ENCODE peak calls at places on chromosomes 4 and X, in ten cellular contexts. N, U, K, T, V, Z, J, Q, C and H are unnamed samples.

GRCh38 chrX:40471965-40472648 is 108.7 kb upstream of the ATP6AP2 start:
- DNase-seq in N (peak), U (peak), K (no peak), T (peak), V (peak), Z (peak), J (no peak), Q (peak), C (peak), H (no peak)

GRCh38 chrX:11105080-11105479 is 6.1 kb upstream of the HCCS start:
- DNase-seq in N (no peak), U (peak), K (no peak), T (no peak), V (no peak), Z (no peak), J (no peak), Q (no peak), C (no peak), H (no peak)

GRCh38 chr4:181998588-181998987 is 244.6 kb upstream of the TENM3 start:
- DNase-seq in N (no peak), U (peak), K (no peak), T (no peak), V (no peak), Z (no peak), J (no peak), Q (no peak), C (no peak), H (no peak)

GRCh38 chr4:147118523-147118922 is 172.9 kb upstream of the TTC29 start:
- DNase-seq in N (no peak), U (peak), K (no peak), T (no peak), V (no peak), Z (no peak), J (no peak), Q (no peak), C (no peak), H (no peak)

GRCh38 chr4:73740353-73740778 is at the start of gene CXCL8:
- DNase-seq in N (peak), U (peak), K (no peak), T (peak), V (peak), Z (no peak), J (no peak), Q (peak), C (no peak), H (peak)

GRCh38 chr4:7186081-7186480 is 6.3 kb upstream of the SORCS2 start:
- DNase-seq in N (peak), U (no peak), K (peak), T (peak), V (no peak), Z (no peak), J (no peak), Q (no peak), C (no peak), H (no peak)

GRCh38 chr4:175325230-175325629 is 407.1 kb downstream of the ADAM29 start:
- DNase-seq in N (no peak), U (no peak), K (no peak), T (no peak), V (no peak), Z (no peak), J (no peak), Q (no peak), C (no peak), H (no peak)

GRCh38 chr4:97106161-97106560 is 1037.1 kb downstream of the STPG2 start:
- DNase-seq in N (no peak), U (no peak), K (no peak), T (no peak), V (no peak), Z (no peak), J (no peak), Q (no peak), C (no peak), H (no peak)

GRCh38 chr4:148437439-148437838 is 4.8 kb downstream of the NR3C2 start:
- DNase-seq in N (no peak), U (no peak), K (no peak), T (no peak), V (no peak), Z (no peak), J (no peak), Q (no peak), C (no peak), H (no peak)

GRCh38 chr4:78653655-78654054 is 102.1 kb downstream of the ANXA3 start:
- DNase-seq in N (peak), U (no peak), K (no peak), T (peak), V (no peak), Z (no peak), J (no peak), Q (no peak), C (no peak), H (no peak)

GRCh38 chr4:54659213-54660144 is 1.7 kb downstream of the KIT start:
- DNase-seq in N (peak), U (peak), K (no peak), T (no peak), V (no peak), Z (no peak), J (no peak), Q (no peak), C (no peak), H (no peak)

GRCh38 chrX:72110051-72110926 is 21.4 kb downstream of the RTL5 start:
- DNase-seq in N (no peak), U (peak), K (no peak), T (no peak), V (no peak), Z (no peak), J (no peak), Q (no peak), C (no peak), H (no peak)

GRCh38 chr4:16116493-16116990 is 32.7 kb upstream of the PROM1 start:
- DNase-seq in N (no peak), U (no peak), K (no peak), T (peak), V (peak), Z (no peak), J (no peak), Q (no peak), C (no peak), H (no peak)

GRCh38 chrX:3143043-3143799 is 102.0 kb downstream of the ARSF start:
- DNase-seq in N (no peak), U (peak), K (no peak), T (peak), V (no peak), Z (no peak), J (no peak), Q (no peak), C (no peak), H (no peak)

GRCh38 chrX:71909956-71910355 is 689 bp upstream of the NHSL2 start:
- DNase-seq in N (peak), U (no peak), K (no peak), T (no peak), V (no peak), Z (no peak), J (no peak), Q (no peak), C (peak), H (no peak)

GRCh38 chrX:44542567-44543325 is at the start of gene FUNDC1:
- DNase-seq in N (peak), U (peak), K (peak), T (peak), V (peak), Z (peak), J (peak), Q (peak), C (peak), H (peak)

GRCh38 chrX:10922158-10922557 is 189.0 kb upstream of the HCCS start:
- DNase-seq in N (peak), U (peak), K (no peak), T (peak), V (no peak), Z (no peak), J (no peak), Q (no peak), C (no peak), H (no peak)

GRCh38 chrX:2315434-2315833 is 185.3 kb downstream of the DHRSX start:
- DNase-seq in N (no peak), U (no peak), K (no peak), T (no peak), V (no peak), Z (no peak), J (no peak), Q (no peak), C (no peak), H (no peak)

GRCh38 chr4:72295966-72296557 is 264.3 kb downstream of the NPFFR2 start:
- DNase-seq in N (peak), U (peak), K (no peak), T (peak), V (no peak), Z (no peak), J (no peak), Q (no peak), C (peak), H (peak)

GRCh38 chr4:167419468-167420133 is 185.3 kb upstream of the SPOCK3 start:
- DNase-seq in N (no peak), U (no peak), K (no peak), T (peak), V (no peak), Z (no peak), J (no peak), Q (no peak), C (no peak), H (no peak)

GRCh38 chr4:71187399-71188196 is 151.2 kb upstream of the SLC4A4 start:
- DNase-seq in N (peak), U (peak), K (no peak), T (peak), V (no peak), Z (peak), J (no peak), Q (no peak), C (no peak), H (no peak)

GRCh38 chrX:23884427-23885024 is 23.2 kb downstream of the APOO start:
- DNase-seq in N (no peak), U (peak), K (no peak), T (no peak), V (no peak), Z (no peak), J (no peak), Q (no peak), C (no peak), H (no peak)

GRCh38 chr4:74109116-74109791 is 10.3 kb upstream of the CXCL2 start:
- DNase-seq in N (peak), U (peak), K (no peak), T (peak), V (no peak), Z (no peak), J (no peak), Q (no peak), C (no peak), H (no peak)

GRCh38 chr4:88457307-88458090 is 580 bp downstream of the HERC5 start:
- DNase-seq in N (peak), U (peak), K (peak), T (peak), V (no peak), Z (no peak), J (peak), Q (peak), C (no peak), H (no peak)

GRCh38 chr4:126086041-126086440 is 771.3 kb downstream of the FAT4 start:
- DNase-seq in N (no peak), U (no peak), K (no peak), T (no peak), V (no peak), Z (no peak), J (no peak), Q (no peak), C (no peak), H (no peak)

GRCh38 chr4:142696334-142697122 is 149.6 kb downstream of the INPP4B start:
- DNase-seq in N (no peak), U (no peak), K (no peak), T (no peak), V (no peak), Z (no peak), J (no peak), Q (no peak), C (no peak), H (no peak)

GRCh38 chr4:145722561-145722960 is 42.6 kb downstream of the C4orf51 start:
- DNase-seq in N (no peak), U (peak), K (no peak), T (no peak), V (no peak), Z (no peak), J (no peak), Q (no peak), C (no peak), H (no peak)

GRCh38 chr4:61397174-61397573 is 197.0 kb downstream of the ADGRL3 start:
- DNase-seq in N (no peak), U (no peak), K (no peak), T (no peak), V (no peak), Z (no peak), J (no peak), Q (no peak), C (no peak), H (no peak)

GRCh38 chrX:54271661-54272060 is 86.2 kb downstream of the WNK3 start:
- DNase-seq in N (no peak), U (no peak), K (no peak), T (no peak), V (no peak), Z (no peak), J (no peak), Q (no peak), C (no peak), H (no peak)

GRCh38 chrX:67619253-67619652 is 75.4 kb downstream of the AR start:
- DNase-seq in N (peak), U (peak), K (no peak), T (no peak), V (no peak), Z (no peak), J (no peak), Q (no peak), C (no peak), H (no peak)

GRCh38 chr4:38601244-38601915 is 62.6 kb upstream of the KLF3 start:
- DNase-seq in N (no peak), U (peak), K (no peak), T (peak), V (peak), Z (no peak), J (no peak), Q (no peak), C (no peak), H (peak)

GRCh38 chr4:141851246-141851891 is 215.0 kb downstream of the IL15 start:
- DNase-seq in N (no peak), U (no peak), K (no peak), T (no peak), V (no peak), Z (no peak), J (no peak), Q (no peak), C (no peak), H (no peak)

GRCh38 chrX:40552768-40553167 is 28.0 kb upstream of the ATP6AP2 start:
- DNase-seq in N (no peak), U (peak), K (no peak), T (peak), V (no peak), Z (no peak), J (no peak), Q (no peak), C (peak), H (no peak)

GRCh38 chr4:113444386-113444785 is 317.2 kb downstream of the CAMK2D start:
- DNase-seq in N (no peak), U (peak), K (no peak), T (no peak), V (no peak), Z (no peak), J (no peak), Q (no peak), C (no peak), H (no peak)